ENCODE peak calls at places on chromosomes 4 and X, in five cellular contexts. U is coronary artery; E is heart left ventricle; S is CD4-positive, CD25-positive, alpha-beta regulatory T cell; H is aorta. Q is an unnamed sample.

GRCh38 chr4:123941306-123941705 is 544.7 kb downstream of the SPRY1 start:
- DNase-seq in U (no peak), E (no peak), S (no peak), H (no peak), Q (no peak)

GRCh38 chr4:8422786-8423185 is 17.7 kb downstream of the ACOX3 start:
- DNase-seq in U (no peak), E (no peak), S (no peak), H (no peak), Q (no peak)

GRCh38 chrX:77426811-77427210 is 20.4 kb upstream of the FGF16 start:
- DNase-seq in U (no peak), E (no peak), S (no peak), H (no peak), Q (no peak)

GRCh38 chrX:124981420-124981819 is 338.3 kb upstream of the TEX13C start:
- DNase-seq in U (no peak), E (no peak), S (no peak), H (no peak), Q (no peak)

GRCh38 chr4:155578726-155579385 is 87.8 kb upstream of the GUCY1A1 start:
- DNase-seq in U (no peak), E (no peak), S (no peak), H (no peak), Q (no peak)

GRCh38 chrX:47854474-47854873 is 17.8 kb downstream of the ZNF81 start:
- DNase-seq in U (no peak), E (no peak), S (peak; percentile 32), H (no peak), Q (no peak)

GRCh38 chr4:7422098-7422897 is 12.4 kb downstream of the PSAPL1 start:
- DNase-seq in U (peak; percentile 55), E (peak; percentile 55), S (no peak), H (peak; percentile 58), Q (no peak)

GRCh38 chr4:73067971-73068394 is 1.5 kb downstream of the COX18 start:
- DNase-seq in U (no peak), E (no peak), S (peak; percentile 45), H (no peak), Q (no peak)

GRCh38 chr4:88908003-88908402 is 149.0 kb downstream of the FAM13A start:
- DNase-seq in U (no peak), E (no peak), S (no peak), H (no peak), Q (peak; percentile 64)

GRCh38 chrX:133950214-133950613 is 35.2 kb downstream of the GPC3 start:
- DNase-seq in U (no peak), E (no peak), S (no peak), H (no peak), Q (no peak)

GRCh38 chr4:5051210-5051691 is at the start of gene STK32B:
- DNase-seq in U (peak; percentile 73), E (peak; percentile 80), S (peak; percentile 29), H (peak; percentile 90), Q (peak; percentile 26)

GRCh38 chr4:7158081-7158750 is 34.1 kb upstream of the SORCS2 start:
- DNase-seq in U (peak; percentile 54), E (peak; percentile 10), S (no peak), H (no peak), Q (no peak)

GRCh38 chrX:141701081-141701480 is 2.5 kb upstream of the SPANXD start:
- DNase-seq in U (no peak), E (no peak), S (no peak), H (no peak), Q (no peak)

GRCh38 chr4:38071801-38072567 is 111.8 kb downstream of the PTTG2 start:
- DNase-seq in U (no peak), E (no peak), S (peak; percentile 18), H (no peak), Q (no peak)

GRCh38 chr4:78057600-78058560 is 757 bp downstream of the FRAS1 start:
- DNase-seq in U (peak; percentile 76), E (peak; percentile 71), S (peak; percentile 26), H (peak; percentile 83), Q (peak; percentile 14)

GRCh38 chr4:184806246-184806550 is 19.6 kb downstream of the ACSL1 start:
- DNase-seq in U (no peak), E (no peak), S (no peak), H (no peak), Q (no peak)

GRCh38 chr4:184807261-184807660 is 18.5 kb downstream of the ACSL1 start:
- DNase-seq in U (no peak), E (no peak), S (no peak), H (no peak), Q (no peak)

GRCh38 chr4:184804621-184805020 is 21.1 kb downstream of the ACSL1 start:
- DNase-seq in U (no peak), E (no peak), S (no peak), H (no peak), Q (no peak)

GRCh38 chr4:184806711-184807110 is 19.1 kb downstream of the ACSL1 start:
- DNase-seq in U (no peak), E (no peak), S (no peak), H (no peak), Q (no peak)

DNA sequence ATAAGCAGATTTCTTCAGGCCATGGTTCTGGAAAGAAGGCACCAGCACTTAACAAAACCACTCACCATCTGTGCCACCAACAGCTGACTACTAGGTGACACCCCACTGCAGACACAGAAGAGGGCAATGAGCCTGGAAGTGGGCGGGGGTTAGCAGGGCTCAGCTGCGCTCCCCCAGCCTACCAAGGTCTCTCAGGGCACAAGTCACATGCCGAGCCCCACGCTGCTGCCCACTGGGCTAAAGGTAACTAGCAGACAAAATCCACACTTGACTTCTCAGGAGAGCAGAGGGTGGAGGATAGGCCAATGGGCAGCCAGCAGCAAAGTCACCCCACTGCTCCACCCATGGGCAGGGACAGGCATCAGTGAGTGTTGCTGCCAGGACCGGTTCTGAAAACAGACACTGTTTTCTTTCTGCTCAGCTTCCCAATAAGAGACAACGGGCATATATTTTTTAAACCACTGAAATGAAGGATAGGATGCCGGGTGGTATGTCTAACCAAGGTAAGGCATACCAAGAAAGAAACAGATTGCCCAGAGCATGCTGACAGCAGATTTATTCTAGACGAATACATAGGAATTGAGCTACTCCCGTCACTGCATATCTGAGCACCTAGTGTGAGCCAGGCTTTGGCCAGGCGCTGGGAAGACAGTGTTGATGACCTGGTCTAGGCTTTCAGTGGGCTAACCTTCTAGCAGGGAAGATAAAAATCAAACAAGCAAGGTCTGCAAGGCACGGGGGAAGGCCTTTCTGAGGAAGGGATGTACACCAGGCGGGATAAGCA is 20.1 kb downstream of the ACSL1 start:
- DNase-seq in U (no peak), E (peak; percentile 86), S (no peak), H (no peak), Q (peak; percentile 99)
- H3K27ac ChIP-seq in U (no peak overlapping the region), E (peak overlapping the region; percentile 85), S (no peak overlapping the region), H (no peak overlapping the region), Q (peak overlapping the region; percentile 97)

GRCh38 chrX:131063613-131064012 is 5.5 kb downstream of the ARHGAP36 start:
- DNase-seq in U (no peak), E (no peak), S (no peak), H (no peak), Q (no peak)
- H3K27ac ChIP-seq in U (no peak overlapping the region), E (no peak overlapping the region), S (no peak overlapping the region), H (no peak overlapping the region), Q (no peak overlapping the region)

DNA sequence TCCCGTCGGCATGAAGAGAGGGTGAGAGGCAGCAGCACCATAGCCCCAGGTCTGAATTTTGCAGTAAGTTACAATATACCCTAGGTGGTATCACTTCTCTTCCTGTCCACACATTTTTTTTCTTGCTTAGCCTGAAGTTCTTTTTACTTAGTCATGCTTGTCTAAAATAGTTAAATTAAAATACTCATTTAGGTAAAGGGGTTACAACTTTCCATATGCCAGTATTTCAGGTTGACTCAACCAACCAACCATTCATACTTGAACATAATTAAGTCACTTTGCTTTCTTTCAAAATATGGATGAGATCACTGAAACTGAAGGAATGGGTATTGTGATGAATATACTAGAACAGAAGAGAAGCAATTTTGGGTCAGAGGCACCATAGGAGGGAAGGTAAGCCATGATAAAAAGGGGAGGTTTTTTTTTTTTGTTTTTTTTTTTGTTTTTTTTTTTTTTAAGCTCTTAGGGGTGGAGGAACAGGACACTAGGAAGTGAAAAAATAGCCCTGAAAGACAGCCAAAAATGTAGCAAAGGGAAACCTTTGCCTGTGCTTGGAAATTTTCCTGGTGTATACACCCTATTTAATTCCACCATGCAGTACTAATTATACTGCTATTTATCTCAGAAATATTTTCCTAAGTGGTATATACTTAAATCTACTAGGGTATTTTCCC is 41.8 kb downstream of the RPS6KA3 start:
- DNase-seq in U (no peak), E (no peak), S (peak; percentile 3), H (no peak), Q (no peak)
- H3K27ac ChIP-seq in U (no peak overlapping the region), E (peak overlapping the region; percentile 20), S (no peak overlapping the region), H (no peak overlapping the region), Q (peak overlapping the region; percentile 57)

DNA sequence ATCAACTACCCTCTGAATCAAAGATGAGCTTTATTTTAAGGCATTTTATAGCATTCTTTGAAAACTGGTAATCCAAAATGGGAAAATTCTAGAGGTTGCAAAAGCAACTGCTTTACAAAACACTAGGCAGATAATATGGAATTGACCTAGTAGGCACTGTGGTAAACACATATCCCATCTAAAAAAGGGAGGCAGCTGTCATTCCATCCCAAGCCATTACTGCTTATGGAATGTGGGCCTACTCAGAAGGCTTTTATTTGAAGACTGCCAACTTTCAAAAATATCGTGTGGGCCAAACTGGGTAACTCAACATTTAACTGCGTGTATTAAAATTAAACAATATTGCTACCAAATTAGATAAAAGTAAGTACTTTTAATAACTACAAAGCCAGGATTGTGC is 19.3 kb downstream of the UBE2D3 start:
- DNase-seq in U (no peak), E (no peak), S (no peak), H (no peak), Q (no peak)
- H3K27ac ChIP-seq in U (no peak overlapping the region), E (no peak overlapping the region), S (peak overlapping the region; percentile 55), H (no peak overlapping the region), Q (peak overlapping the region; percentile 61)

GRCh38 chr4:16212138-16212782 is 14.0 kb downstream of the TAPT1 start:
- DNase-seq in U (no peak), E (no peak), S (no peak), H (no peak), Q (no peak)

GRCh38 chr4:16207409-16207808 is 18.9 kb downstream of the TAPT1 start:
- DNase-seq in U (no peak), E (no peak), S (no peak), H (no peak), Q (no peak)

GRCh38 chr4:16218950-16219349 is 7.3 kb downstream of the TAPT1 start:
- DNase-seq in U (no peak), E (no peak), S (no peak), H (no peak), Q (no peak)

GRCh38 chr4:16217300-16218051 is 8.8 kb downstream of the TAPT1 start:
- DNase-seq in U (no peak), E (no peak), S (peak; percentile 42), H (no peak), Q (no peak)

DNA sequence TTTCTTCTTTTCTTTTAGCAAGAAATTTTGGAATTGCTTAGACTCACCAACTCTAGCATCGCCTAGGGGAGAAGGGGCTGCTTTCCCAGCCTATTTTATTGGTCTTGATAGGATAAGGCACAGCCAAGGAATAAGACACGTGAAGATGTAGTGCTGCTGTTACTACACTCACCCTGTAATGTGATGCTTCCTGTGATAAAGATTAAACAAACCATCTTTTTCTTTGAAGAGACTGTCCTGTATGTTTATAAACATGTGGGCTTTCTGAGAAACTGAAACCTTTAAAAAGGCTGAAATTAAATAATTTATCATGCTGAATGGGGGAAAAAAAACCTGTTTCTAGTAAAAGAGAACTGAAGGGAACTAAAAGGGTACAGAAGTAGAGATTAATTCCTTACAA is 13.2 kb downstream of the TAPT1 start:
- DNase-seq in U (no peak), E (no peak), S (peak; percentile 62), H (no peak), Q (no peak)
- H3K27ac ChIP-seq in U (no peak overlapping the region), E (no peak overlapping the region), S (peak overlapping the region; percentile 18), H (no peak overlapping the region), Q (no peak overlapping the region)